ENCODE peak calls at places on chromosomes 13 and 19, in eight cellular contexts. One of them, this sample, is unnamed.

GRCh38 chr13:98429531-98429930 is 147.4 kb downstream of the STK24 start:
- DNase-seq in foreskin fibroblast: no peak
- DNase-seq in AG04450: no peak
- DNase-seq in ascending aorta: no peak
- DNase-seq in BJ: no peak
- DNase-seq in pancreas: no peak
- DNase-seq in bronchial epithelial cell: no peak
- DNase-seq in epithelial cell of esophagus: no peak
- DNase-seq in this sample: no peak

GRCh38 chr19:38922482-38922881 is 8.1 kb downstream of the SARS2 start:
- DNase-seq in foreskin fibroblast: no peak
- DNase-seq in AG04450: no peak
- DNase-seq in ascending aorta: no peak
- DNase-seq in BJ: no peak
- DNase-seq in pancreas: no peak
- DNase-seq in bronchial epithelial cell: no peak
- DNase-seq in epithelial cell of esophagus: no peak
- DNase-seq in this sample: no peak

GRCh38 chr19:7267792-7268736 is 26.1 kb downstream of the INSR start:
- DNase-seq in foreskin fibroblast: no peak
- DNase-seq in AG04450: no peak
- DNase-seq in ascending aorta: no peak
- DNase-seq in BJ: no peak
- DNase-seq in pancreas: peak; percentile 7
- DNase-seq in bronchial epithelial cell: no peak
- DNase-seq in epithelial cell of esophagus: no peak
- DNase-seq in this sample: no peak

GRCh38 chr13:99005609-99006008 is 27.7 kb upstream of the DOCK9 start:
- DNase-seq in foreskin fibroblast: no peak
- DNase-seq in AG04450: no peak
- DNase-seq in ascending aorta: no peak
- DNase-seq in BJ: no peak
- DNase-seq in pancreas: no peak
- DNase-seq in bronchial epithelial cell: no peak
- DNase-seq in epithelial cell of esophagus: no peak
- DNase-seq in this sample: no peak

GRCh38 chr13:26502826-26503225 is 54.7 kb upstream of the WASF3 start:
- DNase-seq in foreskin fibroblast: peak; percentile 64
- DNase-seq in AG04450: peak; percentile 24
- DNase-seq in ascending aorta: no peak
- DNase-seq in BJ: no peak
- DNase-seq in pancreas: no peak
- DNase-seq in bronchial epithelial cell: peak; percentile 17
- DNase-seq in epithelial cell of esophagus: peak; percentile 50
- DNase-seq in this sample: peak; percentile 86

GRCh38 chr19:55618426-55618825 is 5.9 kb downstream of the ZNF784 start:
- DNase-seq in foreskin fibroblast: no peak
- DNase-seq in AG04450: no peak
- DNase-seq in ascending aorta: no peak
- DNase-seq in BJ: no peak
- DNase-seq in pancreas: no peak
- DNase-seq in bronchial epithelial cell: no peak
- DNase-seq in epithelial cell of esophagus: no peak
- DNase-seq in this sample: no peak

GRCh38 chr19:42132851-42133528 is 744 bp upstream of the POU2F2 start:
- DNase-seq in foreskin fibroblast: peak; percentile 81
- DNase-seq in AG04450: no peak
- DNase-seq in ascending aorta: peak; percentile 71
- DNase-seq in BJ: no peak
- DNase-seq in pancreas: peak; percentile 96
- DNase-seq in bronchial epithelial cell: peak; percentile 33
- DNase-seq in epithelial cell of esophagus: peak; percentile 61
- DNase-seq in this sample: peak; percentile 41

GRCh38 chr13:96089749-96090239 is at the start of gene HS6ST3:
- DNase-seq in foreskin fibroblast: peak; percentile 39
- DNase-seq in AG04450: no peak
- DNase-seq in ascending aorta: peak; percentile 58
- DNase-seq in BJ: no peak
- DNase-seq in pancreas: peak; percentile 87
- DNase-seq in bronchial epithelial cell: peak; percentile 12
- DNase-seq in epithelial cell of esophagus: peak; percentile 33
- DNase-seq in this sample: peak; percentile 3

GRCh38 chr13:69423844-69424243 is 683.8 kb upstream of the ATXN8OS start:
- DNase-seq in foreskin fibroblast: no peak
- DNase-seq in AG04450: no peak
- DNase-seq in ascending aorta: no peak
- DNase-seq in BJ: no peak
- DNase-seq in pancreas: no peak
- DNase-seq in bronchial epithelial cell: no peak
- DNase-seq in epithelial cell of esophagus: no peak
- DNase-seq in this sample: no peak

GRCh38 chr13:20994441-20994821 is 67.0 kb downstream of the LATS2 start:
- DNase-seq in foreskin fibroblast: no peak
- DNase-seq in AG04450: no peak
- DNase-seq in ascending aorta: no peak
- DNase-seq in BJ: no peak
- DNase-seq in pancreas: no peak
- DNase-seq in bronchial epithelial cell: no peak
- DNase-seq in epithelial cell of esophagus: no peak
- DNase-seq in this sample: no peak

GRCh38 chr13:51541037-51541436 is 43.2 kb upstream of the WDFY2 start:
- DNase-seq in foreskin fibroblast: no peak
- DNase-seq in AG04450: no peak
- DNase-seq in ascending aorta: no peak
- DNase-seq in BJ: no peak
- DNase-seq in pancreas: no peak
- DNase-seq in bronchial epithelial cell: no peak
- DNase-seq in epithelial cell of esophagus: no peak
- DNase-seq in this sample: no peak

GRCh38 chr19:33639034-33639681 is 17.4 kb downstream of the CHST8 start:
- DNase-seq in foreskin fibroblast: no peak
- DNase-seq in AG04450: no peak
- DNase-seq in ascending aorta: no peak
- DNase-seq in BJ: no peak
- DNase-seq in pancreas: peak; percentile 1
- DNase-seq in bronchial epithelial cell: no peak
- DNase-seq in epithelial cell of esophagus: no peak
- DNase-seq in this sample: no peak

GRCh38 chr19:27972291-27973040 is 1240.5 kb downstream of the UQCRFS1 start:
- DNase-seq in foreskin fibroblast: peak; percentile 1
- DNase-seq in AG04450: no peak
- DNase-seq in ascending aorta: no peak
- DNase-seq in BJ: peak; percentile 19
- DNase-seq in pancreas: no peak
- DNase-seq in bronchial epithelial cell: peak; percentile 13
- DNase-seq in epithelial cell of esophagus: peak; percentile 10
- DNase-seq in this sample: peak; percentile 74

GRCh38 chr13:107767119-107767518 is 448.2 kb downstream of the LIG4 start:
- DNase-seq in foreskin fibroblast: no peak
- DNase-seq in AG04450: no peak
- DNase-seq in ascending aorta: no peak
- DNase-seq in BJ: no peak
- DNase-seq in pancreas: no peak
- DNase-seq in bronchial epithelial cell: no peak
- DNase-seq in epithelial cell of esophagus: no peak
- DNase-seq in this sample: no peak

GRCh38 chr13:33376212-33376611 is 90.7 kb upstream of the STARD13 start:
- DNase-seq in foreskin fibroblast: no peak
- DNase-seq in AG04450: no peak
- DNase-seq in ascending aorta: no peak
- DNase-seq in BJ: no peak
- DNase-seq in pancreas: no peak
- DNase-seq in bronchial epithelial cell: no peak
- DNase-seq in epithelial cell of esophagus: no peak
- DNase-seq in this sample: no peak

GRCh38 chr19:4548238-4548584 is 8.4 kb upstream of the LRG1 start:
- DNase-seq in foreskin fibroblast: no peak
- DNase-seq in AG04450: no peak
- DNase-seq in ascending aorta: no peak
- DNase-seq in BJ: no peak
- DNase-seq in pancreas: no peak
- DNase-seq in bronchial epithelial cell: no peak
- DNase-seq in epithelial cell of esophagus: no peak
- DNase-seq in this sample: no peak

GRCh38 chr19:4543856-4544647 is 4.2 kb upstream of the LRG1 start:
- DNase-seq in foreskin fibroblast: no peak
- DNase-seq in AG04450: no peak
- DNase-seq in ascending aorta: no peak
- DNase-seq in BJ: no peak
- DNase-seq in pancreas: no peak
- DNase-seq in bronchial epithelial cell: no peak
- DNase-seq in epithelial cell of esophagus: no peak
- DNase-seq in this sample: no peak

GRCh38 chr19:4550018-4550417 is 9.5 kb downstream of the SEMA6B start:
- DNase-seq in foreskin fibroblast: no peak
- DNase-seq in AG04450: no peak
- DNase-seq in ascending aorta: no peak
- DNase-seq in BJ: no peak
- DNase-seq in pancreas: no peak
- DNase-seq in bronchial epithelial cell: no peak
- DNase-seq in epithelial cell of esophagus: no peak
- DNase-seq in this sample: no peak

GRCh38 chr19:4550479-4551050 is 8.9 kb downstream of the SEMA6B start:
- DNase-seq in foreskin fibroblast: no peak
- DNase-seq in AG04450: no peak
- DNase-seq in ascending aorta: no peak
- DNase-seq in BJ: no peak
- DNase-seq in pancreas: no peak
- DNase-seq in bronchial epithelial cell: no peak
- DNase-seq in epithelial cell of esophagus: no peak
- DNase-seq in this sample: no peak

GRCh38 chr19:4547303-4548237 is 7.7 kb upstream of the LRG1 start:
- DNase-seq in foreskin fibroblast: no peak
- DNase-seq in AG04450: no peak
- DNase-seq in ascending aorta: no peak
- DNase-seq in BJ: no peak
- DNase-seq in pancreas: peak; percentile 91
- DNase-seq in bronchial epithelial cell: no peak
- DNase-seq in epithelial cell of esophagus: peak; percentile 22
- DNase-seq in this sample: no peak
- TF ChIP-seq CTCF in foreskin fibroblast: peak; percentile 38
- TF ChIP-seq CTCF in AG04450: peak; percentile 33
- TF ChIP-seq CTCF in ascending aorta: no peak
- TF ChIP-seq CTCF in BJ: peak; percentile 27
- TF ChIP-seq CTCF in pancreas: no peak
- TF ChIP-seq CTCF in bronchial epithelial cell: peak; percentile 60
- TF ChIP-seq CTCF in epithelial cell of esophagus: peak; percentile 45
- TF ChIP-seq CTCF in this sample: peak; percentile 28

DNA sequence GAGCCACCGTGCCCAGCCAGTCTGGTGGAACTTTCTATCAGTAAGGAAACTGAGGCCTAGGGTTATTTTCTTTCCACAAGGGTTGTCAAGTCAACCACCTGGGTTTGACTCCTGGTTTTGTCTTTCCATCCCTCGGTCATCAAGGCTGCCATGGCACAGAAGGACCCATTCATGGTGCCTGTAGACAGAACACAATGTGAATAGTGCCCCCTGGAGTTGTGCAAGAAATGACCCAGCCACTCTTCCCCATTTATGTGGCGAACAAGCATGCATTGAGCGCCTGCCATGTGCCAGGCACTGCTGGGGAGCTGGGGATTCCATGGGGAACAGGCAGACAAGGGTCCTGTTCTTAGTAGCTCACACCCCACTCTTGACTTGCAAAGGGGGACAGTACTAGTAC is 4.1 kb downstream of the SMARCA4 start:
- DNase-seq in foreskin fibroblast: no peak
- DNase-seq in AG04450: no peak
- DNase-seq in ascending aorta: no peak
- DNase-seq in BJ: no peak
- DNase-seq in pancreas: no peak
- DNase-seq in bronchial epithelial cell: no peak
- DNase-seq in epithelial cell of esophagus: no peak
- DNase-seq in this sample: no peak
- H3K4me3 ChIP-seq in foreskin fibroblast: no peak overlapping the region
- H3K4me3 ChIP-seq in AG04450: no peak overlapping the region
- H3K4me3 ChIP-seq in ascending aorta: no peak overlapping the region
- H3K4me3 ChIP-seq in BJ: no peak overlapping the region
- H3K4me3 ChIP-seq in pancreas: no peak overlapping the region
- H3K4me3 ChIP-seq in bronchial epithelial cell: no peak overlapping the region
- H3K4me3 ChIP-seq in epithelial cell of esophagus: no peak overlapping the region
- H3K4me3 ChIP-seq in this sample: no peak overlapping the region

DNA sequence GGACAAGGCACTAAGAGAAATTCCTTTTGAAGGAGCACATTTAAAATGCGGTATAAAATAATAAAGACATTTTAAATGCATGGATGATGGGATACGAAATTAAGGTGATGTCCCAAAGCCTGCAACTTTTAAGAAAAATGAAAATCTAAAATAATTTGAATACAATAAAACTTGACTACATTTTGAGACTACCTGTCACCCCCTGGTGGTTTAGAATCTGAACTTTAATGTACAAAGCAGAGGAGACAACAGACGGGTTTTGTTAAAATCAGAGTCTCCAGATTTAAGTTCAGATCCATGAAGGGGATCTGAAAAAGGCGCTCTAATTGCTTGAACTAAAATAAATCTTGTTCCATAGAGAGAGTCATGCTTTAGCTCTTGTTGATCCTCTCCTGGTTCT is 1129.3 kb upstream of the PCDH20 start:
- DNase-seq in foreskin fibroblast: no peak
- DNase-seq in AG04450: no peak
- DNase-seq in ascending aorta: no peak
- DNase-seq in BJ: no peak
- DNase-seq in pancreas: no peak
- DNase-seq in bronchial epithelial cell: no peak
- DNase-seq in epithelial cell of esophagus: no peak
- DNase-seq in this sample: no peak
- TF ChIP-seq CTCF in foreskin fibroblast: no peak
- TF ChIP-seq CTCF in AG04450: peak; percentile 6
- TF ChIP-seq CTCF in ascending aorta: no peak
- TF ChIP-seq CTCF in BJ: no peak
- TF ChIP-seq CTCF in pancreas: no peak
- TF ChIP-seq CTCF in bronchial epithelial cell: no peak
- TF ChIP-seq CTCF in epithelial cell of esophagus: no peak
- TF ChIP-seq CTCF in this sample: no peak

GRCh38 chr19:10654610-10655456 is 687 bp downstream of the ILF3 start:
- DNase-seq in foreskin fibroblast: peak; percentile 72
- DNase-seq in AG04450: no peak
- DNase-seq in ascending aorta: peak; percentile 74
- DNase-seq in BJ: no peak
- DNase-seq in pancreas: peak; percentile 80
- DNase-seq in bronchial epithelial cell: no peak
- DNase-seq in epithelial cell of esophagus: peak; percentile 29
- DNase-seq in this sample: peak; percentile 24

GRCh38 chr19:10653732-10654609 is at the start of gene ILF3:
- DNase-seq in foreskin fibroblast: peak; percentile 100
- DNase-seq in AG04450: peak; percentile 100
- DNase-seq in ascending aorta: peak; percentile 100
- DNase-seq in BJ: peak; percentile 100
- DNase-seq in pancreas: peak; percentile 99
- DNase-seq in bronchial epithelial cell: peak; percentile 100
- DNase-seq in epithelial cell of esophagus: peak; percentile 100
- DNase-seq in this sample: peak; percentile 100

GRCh38 chr19:10653482-10653731 is 739 bp upstream of the ILF3 start:
- DNase-seq in foreskin fibroblast: no peak
- DNase-seq in AG04450: no peak
- DNase-seq in ascending aorta: no peak
- DNase-seq in BJ: no peak
- DNase-seq in pancreas: no peak
- DNase-seq in bronchial epithelial cell: no peak
- DNase-seq in epithelial cell of esophagus: no peak
- DNase-seq in this sample: no peak

GRCh38 chr19:10651821-10652220 is 2.3 kb upstream of the ILF3 start:
- DNase-seq in foreskin fibroblast: no peak
- DNase-seq in AG04450: no peak
- DNase-seq in ascending aorta: no peak
- DNase-seq in BJ: no peak
- DNase-seq in pancreas: no peak
- DNase-seq in bronchial epithelial cell: no peak
- DNase-seq in epithelial cell of esophagus: no peak
- DNase-seq in this sample: no peak

GRCh38 chr19:10655457-10656312 is 1.5 kb downstream of the ILF3 start:
- DNase-seq in foreskin fibroblast: peak; percentile 54
- DNase-seq in AG04450: no peak
- DNase-seq in ascending aorta: no peak
- DNase-seq in BJ: no peak
- DNase-seq in pancreas: no peak
- DNase-seq in bronchial epithelial cell: peak; percentile 34
- DNase-seq in epithelial cell of esophagus: peak; percentile 49
- DNase-seq in this sample: peak; percentile 57
- H3K4me3 ChIP-seq in foreskin fibroblast: peak overlapping the region; percentile 95
- H3K4me3 ChIP-seq in AG04450: peak overlapping the region; percentile 94
- H3K4me3 ChIP-seq in ascending aorta: peak overlapping the region; percentile 97
- H3K4me3 ChIP-seq in BJ: peak overlapping the region; percentile 53
- H3K4me3 ChIP-seq in pancreas: peak overlapping the region; percentile 42
- H3K4me3 ChIP-seq in bronchial epithelial cell: peak overlapping the region; percentile 72
- H3K4me3 ChIP-seq in epithelial cell of esophagus: peak overlapping the region; percentile 90
- H3K4me3 ChIP-seq in this sample: peak overlapping the region; percentile 84

This sample was measured in AG10803.